ENCODE peak calls at places on chromosomes 7 and 10, in eight cellular contexts. K, H, D, Q, Z, C, B and P are unnamed samples.

GRCh38 chr7:105246195-105247078 is 142.3 kb downstream of the SRPK2 start:
- DNase-seq in K (no peak), H (no peak), D (no peak), Q (no peak), Z (no peak), C (no peak), B (no peak), P (no peak)

GRCh38 chr10:13001041-13001886 is at the start of gene CCDC3:
- DNase-seq in K (peak; percentile 39), H (no peak), D (no peak), Q (no peak), Z (no peak), C (no peak), B (peak; percentile 70), P (peak; percentile 48)

GRCh38 chr7:100191775-100192174 is 14.1 kb downstream of the STAG3 start:
- DNase-seq in K (no peak), H (no peak), D (peak; percentile 31), Q (no peak), Z (no peak), C (no peak), B (no peak), P (no peak)

GRCh38 chr10:70743879-70744278 is 41.3 kb downstream of the TBATA start:
- DNase-seq in K (no peak), H (peak; percentile 57), D (no peak), Q (no peak), Z (no peak), C (peak; percentile 54), B (no peak), P (no peak)

GRCh38 chr7:127954371-127954770 is 76.9 kb downstream of the LRRC4 start:
- DNase-seq in K (no peak), H (no peak), D (no peak), Q (no peak), Z (no peak), C (no peak), B (no peak), P (no peak)

GRCh38 chr10:93081834-93082233 is 8.1 kb downstream of the CYP26A1 start:
- DNase-seq in K (no peak), H (no peak), D (peak; percentile 61), Q (no peak), Z (no peak), C (no peak), B (no peak), P (no peak)

GRCh38 chr7:131972251-131972650 is 415.8 kb upstream of the PODXL start:
- DNase-seq in K (no peak), H (no peak), D (no peak), Q (no peak), Z (no peak), C (no peak), B (no peak), P (no peak)

GRCh38 chr7:158355456-158356065 is 232.1 kb downstream of the PTPRN2 start:
- DNase-seq in K (no peak), H (no peak), D (peak; percentile 5), Q (no peak), Z (no peak), C (peak; percentile 29), B (no peak), P (no peak)

GRCh38 chr7:4267326-4268039 is 414.6 kb upstream of the FOXK1 start:
- DNase-seq in K (no peak), H (no peak), D (no peak), Q (no peak), Z (no peak), C (no peak), B (no peak), P (no peak)

GRCh38 chr10:97849101-97849490 is 547 bp upstream of the GOLGA7B start:
- DNase-seq in K (peak; percentile 40), H (peak; percentile 55), D (no peak), Q (no peak), Z (no peak), C (no peak), B (no peak), P (no peak)

GRCh38 chr10:17580853-17581252 is 36.3 kb downstream of the HACD1 start:
- DNase-seq in K (no peak), H (no peak), D (no peak), Q (no peak), Z (no peak), C (no peak), B (no peak), P (no peak)

GRCh38 chr10:77104459-77104980 is 533.1 kb downstream of the KCNMA1 start:
- DNase-seq in K (no peak), H (no peak), D (peak; percentile 91), Q (no peak), Z (peak; percentile 62), C (peak; percentile 86), B (no peak), P (no peak)

GRCh38 chr10:92239600-92240288 is 51.1 kb downstream of the CPEB3 start:
- DNase-seq in K (peak; percentile 70), H (peak; percentile 77), D (peak; percentile 13), Q (no peak), Z (peak; percentile 24), C (peak; percentile 74), B (peak; percentile 61), P (peak; percentile 63)

GRCh38 chr10:128016423-128017060 is 109.6 kb downstream of the PTPRE start:
- DNase-seq in K (no peak), H (no peak), D (no peak), Q (no peak), Z (no peak), C (peak; percentile 42), B (no peak), P (no peak)

GRCh38 chr10:79235765-79236755 is 111.2 kb upstream of the PPIF start:
- DNase-seq in K (no peak), H (no peak), D (no peak), Q (no peak), Z (no peak), C (no peak), B (no peak), P (no peak)

GRCh38 chr10:7933262-7933661 is 115.0 kb downstream of the TAF3 start:
- DNase-seq in K (no peak), H (no peak), D (no peak), Q (no peak), Z (no peak), C (no peak), B (no peak), P (no peak)

GRCh38 chr10:69226919-69227450 is 6.9 kb downstream of the HKDC1 start:
- DNase-seq in K (no peak), H (no peak), D (no peak), Q (no peak), Z (no peak), C (no peak), B (no peak), P (no peak)

GRCh38 chr7:94344826-94345225 is 49.9 kb upstream of the COL1A2 start:
- DNase-seq in K (no peak), H (no peak), D (peak; percentile 30), Q (no peak), Z (no peak), C (no peak), B (no peak), P (no peak)

GRCh38 chr10:50896721-50897120 is 11.3 kb upstream of the A1CF start:
- DNase-seq in K (no peak), H (no peak), D (no peak), Q (no peak), Z (no peak), C (no peak), B (no peak), P (no peak)

GRCh38 chr10:21495002-21495685 is 30.3 kb downstream of the SKIDA1 start:
- DNase-seq in K (peak; percentile 51), H (no peak), D (no peak), Q (no peak), Z (no peak), C (no peak), B (no peak), P (peak; percentile 48)

GRCh38 chr10:125159486-125159931 is 854 bp downstream of the CTBP2 start:
- DNase-seq in K (peak; percentile 74), H (peak; percentile 79), D (no peak), Q (no peak), Z (no peak), C (peak; percentile 66), B (peak; percentile 56), P (peak; percentile 60)

GRCh38 chr7:33061282-33061928 is 1.2 kb downstream of the NT5C3A start:
- DNase-seq in K (no peak), H (no peak), D (no peak), Q (no peak), Z (no peak), C (no peak), B (no peak), P (no peak)

GRCh38 chr7:116630932-116631449 is 41.0 kb upstream of the MET start:
- DNase-seq in K (no peak), H (peak; percentile 79), D (peak; percentile 91), Q (no peak), Z (peak; percentile 86), C (peak; percentile 78), B (no peak), P (no peak)

GRCh38 chr7:107813524-107813923 is 10.5 kb upstream of the SLC26A3 start:
- DNase-seq in K (no peak), H (no peak), D (no peak), Q (no peak), Z (no peak), C (no peak), B (no peak), P (no peak)

GRCh38 chr10:62732841-62733653 is 71.5 kb upstream of the ADO start:
- DNase-seq in K (peak; percentile 71), H (no peak), D (peak; percentile 44), Q (no peak), Z (no peak), C (no peak), B (no peak), P (peak; percentile 51)

GRCh38 chr7:80949449-80949848 is 30.6 kb upstream of the SEMA3C start:
- DNase-seq in K (no peak), H (no peak), D (no peak), Q (no peak), Z (no peak), C (no peak), B (no peak), P (no peak)
- TF ChIP-seq CTCF in K (no peak), H (no peak), D (no peak), Q (no peak), Z (no peak), C (no peak), B (no peak), P (no peak)

GRCh38 chr7:6556196-6556595 is 4.9 kb upstream of the GRID2IP start:
- DNase-seq in K (no peak), H (no peak), D (no peak), Q (no peak), Z (no peak), C (no peak), B (no peak), P (peak; percentile 48)
- TF ChIP-seq CTCF in K (peak; percentile 6), H (peak; percentile 6), D (peak; percentile 7), Q (no peak), Z (no peak), C (no peak), B (no peak), P (no peak)

DNA sequence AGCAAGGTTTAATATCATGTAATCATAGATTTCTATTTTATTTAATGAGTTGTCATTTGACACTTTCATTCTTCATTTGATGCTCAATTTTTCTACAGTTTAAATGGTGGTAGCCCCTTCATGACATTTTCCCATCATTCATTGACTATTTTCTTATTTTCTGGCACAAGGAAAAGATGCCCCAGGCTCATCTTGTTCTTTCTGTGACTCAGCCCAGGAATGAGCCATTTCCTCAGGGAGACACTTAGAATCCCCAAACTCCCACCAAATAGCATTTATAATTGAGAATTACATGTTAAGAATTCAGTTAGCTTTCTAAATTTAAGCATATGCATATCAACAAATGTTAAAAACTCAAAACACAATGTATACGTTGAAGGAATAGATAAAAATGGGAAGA is 222.3 kb downstream of the KIF20B start:
- DNase-seq in K (no peak), H (no peak), D (no peak), Q (no peak), Z (no peak), C (no peak), B (no peak), P (no peak)
- TF ChIP-seq CTCF in K (no peak), H (no peak), D (no peak), Q (no peak), Z (no peak), C (no peak), B (no peak), P (no peak)

GRCh38 chr10:66622050-66622449 is 303.8 kb upstream of the LRRTM3 start:
- DNase-seq in K (no peak), H (no peak), D (no peak), Q (no peak), Z (no peak), C (no peak), B (no peak), P (no peak)
- TF ChIP-seq CTCF in K (no peak), H (no peak), D (no peak), Q (no peak), Z (no peak), C (no peak), B (no peak), P (no peak)